ENCODE peak calls at places on chromosomes 13 and 19, in eight cellular contexts. Z, K, Q, J, X, I, C and G are unnamed samples.

GRCh38 chr19:5900976-5901375 is 2.6 kb downstream of the NDUFA11 start:
- DNase-seq in Z (no peak), K (no peak), Q (no peak), J (no peak), X (no peak), I (no peak), C (no peak), G (no peak)

GRCh38 chr13:84661718-84662117 is 779.4 kb upstream of the SLITRK1 start:
- DNase-seq in Z (no peak), K (no peak), Q (no peak), J (no peak), X (no peak), I (no peak), C (no peak), G (no peak)

GRCh38 chr19:13095934-13096890 is 6.4 kb downstream of the LYL1 start:
- DNase-seq in Z (peak; percentile 30), K (peak; percentile 90), Q (peak; percentile 83), J (no peak), X (no peak), I (peak; percentile 86), C (peak; percentile 90), G (no peak)

GRCh38 chr13:36088001-36088400 is 43.2 kb downstream of the DCLK1 start:
- DNase-seq in Z (no peak), K (no peak), Q (no peak), J (no peak), X (no peak), I (no peak), C (no peak), G (no peak)

GRCh38 chr13:31631071-31631470 is 108.3 kb upstream of the RXFP2 start:
- DNase-seq in Z (no peak), K (no peak), Q (no peak), J (no peak), X (no peak), I (no peak), C (no peak), G (no peak)

GRCh38 chr13:46126552-46127171 is 21.8 kb upstream of the CPB2 start:
- DNase-seq in Z (peak; percentile 55), K (peak; percentile 92), Q (peak; percentile 78), J (peak; percentile 45), X (no peak), I (peak; percentile 68), C (peak; percentile 67), G (peak; percentile 57)

GRCh38 chr19:29323046-29323971 is 110.4 kb upstream of the UQCRFS1 start:
- DNase-seq in Z (no peak), K (no peak), Q (no peak), J (no peak), X (no peak), I (no peak), C (no peak), G (no peak)

GRCh38 chr13:46113596-46113995 is 8.8 kb upstream of the CPB2 start:
- DNase-seq in Z (no peak), K (no peak), Q (no peak), J (no peak), X (no peak), I (no peak), C (peak; percentile 35), G (no peak)

GRCh38 chr13:108495686-108496363 is 133.6 kb upstream of the MYO16 start:
- DNase-seq in Z (no peak), K (peak; percentile 64), Q (peak; percentile 12), J (no peak), X (no peak), I (peak; percentile 57), C (no peak), G (no peak)

GRCh38 chr13:58908019-58908679 is 1255.6 kb downstream of the DIAPH3 start:
- DNase-seq in Z (no peak), K (no peak), Q (no peak), J (no peak), X (no peak), I (no peak), C (no peak), G (no peak)

GRCh38 chr19:3983936-3984583 is 1.2 kb downstream of the EEF2 start:
- DNase-seq in Z (no peak), K (no peak), Q (peak; percentile 73), J (no peak), X (no peak), I (peak; percentile 32), C (peak; percentile 27), G (no peak)

GRCh38 chr19:47699360-47699917 is 13.8 kb upstream of the EHD2 start:
- DNase-seq in Z (peak; percentile 93), K (peak; percentile 83), Q (peak; percentile 47), J (no peak), X (no peak), I (peak; percentile 95), C (peak; percentile 82), G (no peak)

GRCh38 chr13:30745917-30746686 is 10.8 kb downstream of the ALOX5AP start:
- DNase-seq in Z (no peak), K (no peak), Q (peak; percentile 78), J (no peak), X (no peak), I (peak; percentile 19), C (no peak), G (no peak)

GRCh38 chr13:89307278-89307677 is 1636.1 kb downstream of the SLITRK5 start:
- DNase-seq in Z (no peak), K (no peak), Q (no peak), J (no peak), X (no peak), I (no peak), C (no peak), G (no peak)

GRCh38 chr13:38688674-38689073 is 1.8 kb downstream of the FREM2 start:
- DNase-seq in Z (no peak), K (no peak), Q (no peak), J (no peak), X (no peak), I (no peak), C (no peak), G (no peak)

GRCh38 chr19:40370997-40371801 is 18.8 kb downstream of the HIPK4 start:
- DNase-seq in Z (no peak), K (no peak), Q (no peak), J (no peak), X (no peak), I (peak; percentile 10), C (peak; percentile 90), G (no peak)

GRCh38 chr19:2271516-2272103 is 10.4 kb downstream of the PEAK3 start:
- DNase-seq in Z (no peak), K (no peak), Q (peak; percentile 41), J (no peak), X (no peak), I (no peak), C (no peak), G (no peak)
- TF ChIP-seq REST in Z (no peak), K (no peak), Q (no peak), J (no peak), X (no peak), I (no peak), C (no peak), G (no peak)

DNA sequence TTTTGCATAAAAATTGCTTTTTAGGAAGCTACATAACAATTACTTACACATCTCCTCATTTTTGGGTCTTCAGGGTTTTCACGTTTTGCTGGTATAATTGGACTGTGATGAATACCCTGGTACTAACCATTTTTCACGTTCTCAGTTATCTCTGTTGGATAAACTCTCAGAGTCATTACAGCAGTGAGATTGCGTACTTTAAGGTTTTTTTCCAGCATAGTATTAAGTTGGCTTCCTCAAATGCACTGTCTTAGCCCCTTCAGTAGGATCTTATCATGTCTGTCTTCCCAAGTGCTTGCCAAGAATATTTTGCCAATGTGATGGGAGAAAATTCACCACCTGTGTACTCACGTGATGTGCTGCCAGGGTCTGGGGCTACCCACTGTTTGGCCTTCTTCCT is 342.5 kb downstream of the TEX29 start:
- DNase-seq in Z (no peak), K (no peak), Q (no peak), J (no peak), X (no peak), I (no peak), C (no peak), G (no peak)
- TF ChIP-seq REST in Z (no peak), K (no peak), Q (no peak), J (no peak), X (no peak), I (no peak), C (no peak), G (no peak)

GRCh38 chr19:37217855-37218591 is at the start of gene ZNF383:
- DNase-seq in Z (peak; percentile 98), K (peak; percentile 97), Q (peak; percentile 95), J (peak; percentile 90), X (peak; percentile 81), I (peak; percentile 90), C (peak; percentile 87), G (peak; percentile 85)

GRCh38 chr19:37220383-37220782 is 2.4 kb downstream of the ZNF383 start:
- DNase-seq in Z (no peak), K (no peak), Q (no peak), J (no peak), X (no peak), I (no peak), C (no peak), G (no peak)

GRCh38 chr19:37217533-37217854 is 520 bp upstream of the ZNF383 start:
- DNase-seq in Z (no peak), K (no peak), Q (no peak), J (no peak), X (no peak), I (peak; percentile 85), C (peak; percentile 85), G (no peak)

GRCh38 chr19:37221136-37221535 is 3.1 kb downstream of the ZNF383 start:
- DNase-seq in Z (no peak), K (no peak), Q (no peak), J (no peak), X (no peak), I (no peak), C (no peak), G (no peak)

DNA sequence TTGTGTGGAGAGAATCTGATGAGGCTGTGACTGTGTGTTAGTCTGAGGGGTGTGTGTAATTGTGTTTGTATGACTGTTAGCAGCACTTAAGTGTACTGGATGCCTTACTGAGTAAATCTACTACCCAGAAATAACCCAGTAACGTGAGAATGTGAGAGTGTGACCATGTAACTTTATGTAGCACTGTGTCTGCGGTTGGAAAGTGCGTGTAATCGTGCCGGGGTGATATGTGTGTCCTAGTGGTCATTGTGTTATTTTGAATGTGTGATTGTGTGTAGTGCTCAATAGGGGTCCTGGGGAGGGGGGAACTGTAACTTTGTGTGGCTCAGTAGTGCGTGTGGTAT is 550 bp downstream of the ZNF383 start:
- DNase-seq in Z (no peak), K (no peak), Q (peak; percentile 10), J (no peak), X (peak; percentile 5), I (peak; percentile 14), C (no peak), G (no peak)
- TF ChIP-seq REST in Z (no peak), K (no peak), Q (no peak), J (no peak), X (no peak), I (no peak), C (no peak), G (no peak)

DNA sequence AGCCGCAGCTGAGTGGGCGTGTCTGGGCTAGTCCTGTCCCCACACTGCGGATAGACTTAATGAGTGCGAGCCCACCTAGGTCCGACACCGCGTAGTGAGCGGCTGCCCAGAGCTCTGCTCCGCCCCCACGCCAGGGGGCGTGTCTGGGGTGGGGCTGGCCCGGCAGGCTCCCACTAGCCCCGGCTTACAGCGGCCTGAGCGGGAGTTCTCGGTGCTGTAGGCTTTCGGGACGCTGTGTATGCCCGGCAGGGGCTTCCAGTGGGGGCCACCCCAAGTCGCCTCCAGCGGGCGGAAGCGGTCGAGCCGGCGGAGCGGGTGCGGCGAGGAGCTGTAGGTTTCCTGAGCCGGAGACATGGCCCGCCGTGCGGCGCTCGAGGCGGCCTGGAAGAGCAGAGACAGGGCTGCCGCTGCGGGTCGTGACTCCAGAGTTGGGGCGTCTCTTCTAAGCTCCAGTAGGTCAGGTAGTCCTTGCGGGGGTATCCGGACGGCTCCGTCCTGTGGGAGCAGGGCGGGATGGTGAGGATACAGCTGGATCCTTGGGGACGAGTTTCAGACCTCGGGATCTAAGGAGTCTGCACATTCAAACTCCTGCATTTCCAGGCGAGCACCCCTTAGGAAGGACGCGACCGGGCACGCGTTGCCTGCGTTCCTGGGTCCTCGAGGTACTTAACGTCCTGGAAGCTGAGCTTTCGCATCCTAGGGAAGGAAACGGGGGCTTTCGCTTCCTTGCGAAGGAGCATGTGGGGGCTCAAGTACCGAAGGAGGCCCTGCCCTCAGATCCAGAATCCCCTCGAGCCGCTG is 1.2 kb downstream of the CGB7 start:
- DNase-seq in Z (peak; percentile 92), K (peak; percentile 76), Q (peak; percentile 9), J (no peak), X (no peak), I (peak; percentile 91), C (peak; percentile 88), G (peak; percentile 34)
- TF ChIP-seq REST in Z (no peak), K (no peak), Q (no peak), J (no peak), X (no peak), I (no peak), C (no peak), G (no peak)